ENCODE peak calls at places on chromosomes 3 and 15, in four cellular contexts. One of them, this sample, is unnamed.

GRCh38 chr15:87792250-87793030 is 464.1 kb downstream of the NTRK3 start:
- DNase-seq in psoas muscle: no peak
- DNase-seq in lower lobe of right lung: no peak
- DNase-seq in CD4-positive, alpha-beta memory T cell: no peak
- DNase-seq in this sample: no peak

GRCh38 chr3:32733631-32734229 is 48.7 kb downstream of the CNOT10 start:
- DNase-seq in psoas muscle: no peak
- DNase-seq in lower lobe of right lung: no peak
- DNase-seq in CD4-positive, alpha-beta memory T cell: peak
- DNase-seq in this sample: no peak

GRCh38 chr3:10377148-10377725 is 56.3 kb upstream of the SEC13 start:
- DNase-seq in psoas muscle: peak
- DNase-seq in lower lobe of right lung: no peak
- DNase-seq in CD4-positive, alpha-beta memory T cell: no peak
- DNase-seq in this sample: no peak

GRCh38 chr3:156323466-156323865 is 203.1 kb downstream of the KCNAB1 start:
- DNase-seq in psoas muscle: no peak
- DNase-seq in lower lobe of right lung: no peak
- DNase-seq in CD4-positive, alpha-beta memory T cell: no peak
- DNase-seq in this sample: no peak

GRCh38 chr3:50255251-50255615 is 13.7 kb upstream of the SEMA3B start:
- DNase-seq in psoas muscle: no peak
- DNase-seq in lower lobe of right lung: no peak
- DNase-seq in CD4-positive, alpha-beta memory T cell: no peak
- DNase-seq in this sample: no peak

GRCh38 chr3:160929595-160929994 is 173.6 kb downstream of the PPM1L start:
- DNase-seq in psoas muscle: peak
- DNase-seq in lower lobe of right lung: no peak
- DNase-seq in CD4-positive, alpha-beta memory T cell: no peak
- DNase-seq in this sample: no peak

GRCh38 chr15:81294501-81294850 is 29.5 kb downstream of the STARD5 start:
- DNase-seq in psoas muscle: no peak
- DNase-seq in lower lobe of right lung: no peak
- DNase-seq in CD4-positive, alpha-beta memory T cell: no peak
- DNase-seq in this sample: no peak

GRCh38 chr3:179880868-179881267 is 155.9 kb downstream of the PEX5L start:
- DNase-seq in psoas muscle: no peak
- DNase-seq in lower lobe of right lung: no peak
- DNase-seq in CD4-positive, alpha-beta memory T cell: no peak
- DNase-seq in this sample: no peak

GRCh38 chr3:154887869-154888268 is 192.2 kb upstream of the MME start:
- DNase-seq in psoas muscle: no peak
- DNase-seq in lower lobe of right lung: no peak
- DNase-seq in CD4-positive, alpha-beta memory T cell: no peak
- DNase-seq in this sample: no peak

GRCh38 chr15:78149805-78150751 is 916 bp downstream of the IDH3A start:
- DNase-seq in psoas muscle: no peak
- DNase-seq in lower lobe of right lung: no peak
- DNase-seq in CD4-positive, alpha-beta memory T cell: no peak
- DNase-seq in this sample: no peak

GRCh38 chr3:168671091-168671490 is 575.4 kb upstream of the GOLIM4 start:
- DNase-seq in psoas muscle: no peak
- DNase-seq in lower lobe of right lung: no peak
- DNase-seq in CD4-positive, alpha-beta memory T cell: no peak
- DNase-seq in this sample: no peak

GRCh38 chr3:171498921-171499320 is 38.7 kb upstream of the TNIK start:
- DNase-seq in psoas muscle: no peak
- DNase-seq in lower lobe of right lung: no peak
- DNase-seq in CD4-positive, alpha-beta memory T cell: no peak
- DNase-seq in this sample: no peak
- H3K4me3 ChIP-seq in psoas muscle: no peak
- H3K4me3 ChIP-seq in lower lobe of right lung: no peak
- H3K4me3 ChIP-seq in CD4-positive, alpha-beta memory T cell: no peak
- H3K4me3 ChIP-seq in this sample: no peak

DNA sequence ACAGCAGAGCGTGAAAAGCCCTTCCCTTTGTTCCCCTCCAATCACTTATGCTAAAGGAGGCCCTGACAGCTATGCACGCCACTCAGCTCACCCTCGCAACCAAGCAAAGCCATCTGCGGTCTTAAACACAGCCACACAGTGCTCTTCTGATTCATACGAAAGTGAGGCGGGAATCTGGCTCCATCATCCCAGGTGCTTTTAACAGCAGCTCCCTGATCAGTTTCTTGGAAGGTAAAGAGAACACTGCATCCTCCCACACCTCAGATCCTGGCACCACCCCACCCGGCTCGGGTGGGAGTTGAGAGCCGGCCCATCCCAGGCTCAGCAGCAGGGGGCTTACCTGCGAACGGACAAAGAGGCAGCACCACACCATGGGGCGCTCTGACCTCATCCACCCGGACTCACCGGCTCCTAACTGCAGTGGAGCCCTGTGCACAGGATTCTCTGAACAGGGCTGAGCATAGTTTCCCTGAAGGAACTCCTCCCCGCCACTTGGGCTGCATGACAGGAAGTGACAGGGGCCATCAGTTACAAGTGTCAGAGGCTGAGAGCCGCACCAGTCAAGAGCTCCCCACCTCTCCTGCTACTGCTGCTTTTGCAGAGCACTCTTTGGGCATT is 114.3 kb upstream of the ARHGEF3 start:
- DNase-seq in psoas muscle: peak
- DNase-seq in lower lobe of right lung: peak
- DNase-seq in CD4-positive, alpha-beta memory T cell: peak
- DNase-seq in this sample: no peak
- H3K4me3 ChIP-seq in psoas muscle: peak
- H3K4me3 ChIP-seq in lower lobe of right lung: peak
- H3K4me3 ChIP-seq in CD4-positive, alpha-beta memory T cell: peak
- H3K4me3 ChIP-seq in this sample: no peak

GRCh38 chr3:131526801-131527347 is 24.1 kb upstream of the MRPL3 start:
- DNase-seq in psoas muscle: peak
- DNase-seq in lower lobe of right lung: peak
- DNase-seq in CD4-positive, alpha-beta memory T cell: no peak
- DNase-seq in this sample: no peak
- H3K4me3 ChIP-seq in psoas muscle: peak
- H3K4me3 ChIP-seq in lower lobe of right lung: peak
- H3K4me3 ChIP-seq in CD4-positive, alpha-beta memory T cell: no peak
- H3K4me3 ChIP-seq in this sample: no peak

GRCh38 chr15:52067545-52067926 is 45.0 kb downstream of the BCL2L10 start:
- DNase-seq in psoas muscle: no peak
- DNase-seq in lower lobe of right lung: no peak
- DNase-seq in CD4-positive, alpha-beta memory T cell: no peak
- DNase-seq in this sample: no peak
- H3K4me3 ChIP-seq in psoas muscle: no peak
- H3K4me3 ChIP-seq in lower lobe of right lung: no peak
- H3K4me3 ChIP-seq in CD4-positive, alpha-beta memory T cell: no peak
- H3K4me3 ChIP-seq in this sample: no peak

DNA sequence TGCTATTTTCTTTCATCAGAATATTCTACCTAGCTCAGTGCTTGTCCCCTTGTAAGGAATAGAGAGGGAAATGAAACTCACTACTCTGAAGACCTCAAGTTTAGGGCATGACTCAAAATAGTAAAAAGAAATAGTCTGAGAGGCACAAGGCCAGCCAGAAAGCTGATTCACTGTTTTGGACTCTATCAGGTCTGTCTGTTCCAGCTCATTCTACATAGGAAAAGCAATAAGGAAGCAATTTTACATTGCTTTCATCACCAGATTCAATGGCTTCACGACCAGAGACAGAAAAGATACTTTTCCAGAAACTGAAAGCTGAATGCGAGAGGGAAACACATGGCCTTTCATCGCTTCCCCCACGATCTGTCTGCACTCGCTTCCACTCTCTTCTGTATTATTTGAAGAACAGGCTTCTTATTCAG is 276.0 kb downstream of the GBE1 start:
- DNase-seq in psoas muscle: no peak
- DNase-seq in lower lobe of right lung: no peak
- DNase-seq in CD4-positive, alpha-beta memory T cell: no peak
- DNase-seq in this sample: no peak
- H3K4me3 ChIP-seq in psoas muscle: no peak
- H3K4me3 ChIP-seq in lower lobe of right lung: no peak
- H3K4me3 ChIP-seq in CD4-positive, alpha-beta memory T cell: no peak
- H3K4me3 ChIP-seq in this sample: no peak

GRCh38 chr15:42548258-42549051 is at the start of the genes HAUS2 and LRRC57:
- DNase-seq in psoas muscle: peak
- DNase-seq in lower lobe of right lung: peak
- DNase-seq in CD4-positive, alpha-beta memory T cell: peak
- DNase-seq in this sample: no peak

GRCh38 chr15:42553549-42553948 is 4.9 kb downstream of the HAUS2 start:
- DNase-seq in psoas muscle: no peak
- DNase-seq in lower lobe of right lung: no peak
- DNase-seq in CD4-positive, alpha-beta memory T cell: no peak
- DNase-seq in this sample: no peak

GRCh38 chr15:42547926-42548257 is 701 bp downstream of the LRRC57 start:
- DNase-seq in psoas muscle: no peak
- DNase-seq in lower lobe of right lung: no peak
- DNase-seq in CD4-positive, alpha-beta memory T cell: no peak
- DNase-seq in this sample: no peak

GRCh38 chr15:42549052-42549491 is 434 bp downstream of the HAUS2 start:
- DNase-seq in psoas muscle: no peak
- DNase-seq in lower lobe of right lung: no peak
- DNase-seq in CD4-positive, alpha-beta memory T cell: no peak
- DNase-seq in this sample: no peak

DNA sequence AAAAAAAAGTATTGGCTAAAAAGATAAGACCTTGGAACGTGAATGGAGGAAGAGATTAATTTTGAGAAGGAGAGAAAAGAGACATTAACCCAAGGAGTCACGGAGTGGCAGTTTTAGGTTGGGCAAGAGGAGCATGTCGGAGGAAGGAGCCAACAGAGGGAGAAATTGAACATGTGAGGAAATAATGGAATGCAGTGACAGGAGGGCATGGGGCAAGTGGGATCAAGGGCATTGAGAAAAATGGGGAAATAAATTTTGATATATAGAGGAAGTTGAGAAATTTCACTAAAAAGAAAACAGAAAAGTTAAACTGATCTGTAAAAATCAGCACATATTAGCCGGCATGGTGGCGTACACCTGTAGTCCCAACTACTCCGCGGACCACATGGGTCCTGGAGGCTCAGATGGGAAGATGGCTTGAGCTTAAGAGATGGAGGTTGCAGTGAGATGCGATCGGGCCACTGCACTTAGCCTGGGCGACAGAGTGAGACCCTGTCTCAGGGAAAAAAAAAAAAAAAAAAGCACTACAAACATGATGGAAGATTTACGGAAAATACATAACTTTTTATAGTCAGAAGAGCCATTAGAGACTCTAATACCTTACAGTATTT is 1.2 kb downstream of the HAUS2 start:
- DNase-seq in psoas muscle: no peak
- DNase-seq in lower lobe of right lung: no peak
- DNase-seq in CD4-positive, alpha-beta memory T cell: no peak
- DNase-seq in this sample: no peak
- H3K4me3 ChIP-seq in psoas muscle: peak
- H3K4me3 ChIP-seq in lower lobe of right lung: peak
- H3K4me3 ChIP-seq in CD4-positive, alpha-beta memory T cell: no peak
- H3K4me3 ChIP-seq in this sample: peak

DNA sequence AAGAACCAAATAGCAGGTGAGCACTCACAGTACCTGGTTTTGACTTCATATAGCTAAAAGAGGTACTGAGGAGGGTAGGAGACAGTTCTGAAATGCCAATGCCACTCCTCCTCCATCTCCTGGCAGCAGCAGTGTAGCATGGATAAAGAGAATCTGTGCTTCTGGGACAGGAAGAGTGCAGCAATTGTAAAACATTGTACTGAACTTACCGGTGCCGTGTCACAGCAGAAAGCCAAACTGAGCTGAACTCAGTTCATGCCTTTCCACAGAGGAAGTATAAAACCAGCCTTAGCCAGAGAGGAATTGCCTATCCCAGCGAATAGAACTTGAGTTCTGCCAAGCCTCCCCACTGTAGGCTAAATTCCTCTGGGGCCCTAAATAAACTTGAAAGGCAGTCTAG is 148.9 kb downstream of the SLC9A9 start:
- DNase-seq in psoas muscle: no peak
- DNase-seq in lower lobe of right lung: no peak
- DNase-seq in CD4-positive, alpha-beta memory T cell: no peak
- DNase-seq in this sample: no peak
- H3K4me3 ChIP-seq in psoas muscle: no peak
- H3K4me3 ChIP-seq in lower lobe of right lung: no peak
- H3K4me3 ChIP-seq in CD4-positive, alpha-beta memory T cell: no peak
- H3K4me3 ChIP-seq in this sample: no peak

DNA sequence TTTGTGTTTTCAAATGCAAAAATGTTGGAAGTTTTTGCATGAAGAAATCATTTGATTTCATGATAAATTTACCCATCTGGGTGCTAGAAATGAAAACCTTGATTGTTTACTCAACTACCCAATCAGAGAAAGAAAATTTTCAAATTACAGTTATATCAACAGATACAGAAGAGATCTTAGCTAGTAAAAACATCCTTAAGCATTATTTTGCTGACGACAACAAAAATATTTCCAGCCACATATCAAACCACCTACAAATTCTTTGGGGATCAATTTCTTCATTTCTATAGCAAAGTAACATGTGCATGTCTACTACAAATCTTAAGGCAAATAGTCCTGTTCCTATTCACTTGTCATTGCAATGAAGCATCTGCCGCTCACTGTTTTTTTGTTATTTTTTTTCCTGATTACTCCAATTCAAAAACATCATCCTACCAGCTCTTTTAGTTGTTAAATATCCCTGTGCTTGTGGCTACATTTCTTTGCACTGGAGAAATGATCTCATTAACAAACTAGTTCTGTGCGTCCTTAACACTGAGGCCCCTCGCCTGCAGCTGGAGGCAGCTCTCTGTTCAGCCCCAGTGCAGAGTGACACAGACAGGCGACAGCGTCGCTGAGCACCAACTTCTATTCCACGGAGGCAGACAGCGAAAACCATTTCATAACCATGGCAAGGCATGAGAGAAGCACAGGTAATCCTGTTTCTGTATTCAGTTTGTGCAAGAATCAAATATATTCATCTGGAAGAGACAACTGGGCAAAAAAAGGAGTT is 530.4 kb downstream of the ZIC1 start:
- DNase-seq in psoas muscle: no peak
- DNase-seq in lower lobe of right lung: no peak
- DNase-seq in CD4-positive, alpha-beta memory T cell: no peak
- DNase-seq in this sample: no peak
- H3K4me3 ChIP-seq in psoas muscle: peak
- H3K4me3 ChIP-seq in lower lobe of right lung: no peak
- H3K4me3 ChIP-seq in CD4-positive, alpha-beta memory T cell: no peak
- H3K4me3 ChIP-seq in this sample: peak

GRCh38 chr15:67834593-67835348 is 5.1 kb downstream of the RNU6-1 start:
- DNase-seq in psoas muscle: no peak
- DNase-seq in lower lobe of right lung: no peak
- DNase-seq in CD4-positive, alpha-beta memory T cell: peak
- DNase-seq in this sample: no peak

GRCh38 chr15:67832965-67833503 is 6.8 kb downstream of the RNU6-1 start:
- DNase-seq in psoas muscle: no peak
- DNase-seq in lower lobe of right lung: no peak
- DNase-seq in CD4-positive, alpha-beta memory T cell: peak
- DNase-seq in this sample: no peak

GRCh38 chr15:67832031-67832551 is 6.8 kb downstream of the SKOR1 start:
- DNase-seq in psoas muscle: no peak
- DNase-seq in lower lobe of right lung: no peak
- DNase-seq in CD4-positive, alpha-beta memory T cell: no peak
- DNase-seq in this sample: no peak

GRCh38 chr15:67834249-67834592 is 5.6 kb downstream of the RNU6-1 start:
- DNase-seq in psoas muscle: no peak
- DNase-seq in lower lobe of right lung: no peak
- DNase-seq in CD4-positive, alpha-beta memory T cell: no peak
- DNase-seq in this sample: no peak

GRCh38 chr15:67833504-67834248 is 6.2 kb downstream of the RNU6-1 start:
- DNase-seq in psoas muscle: peak
- DNase-seq in lower lobe of right lung: no peak
- DNase-seq in CD4-positive, alpha-beta memory T cell: peak
- DNase-seq in this sample: no peak
- H3K4me3 ChIP-seq in psoas muscle: peak
- H3K4me3 ChIP-seq in lower lobe of right lung: peak
- H3K4me3 ChIP-seq in CD4-positive, alpha-beta memory T cell: peak
- H3K4me3 ChIP-seq in this sample: peak